ENCODE peak calls at places on chromosomes 2 and 18, in four cellular contexts. H is NCI-H226, L is right cardiac atrium, I is retinal pigment epithelial cell. B is an unnamed sample.

GRCh38 chr2:22406625-22407024 is 978.4 kb upstream of the KLHL29 start:
- DNase-seq in H (no peak), L (no peak), I (no peak), B (no peak)

GRCh38 chr2:40123746-40124145 is 328.1 kb downstream of the SLC8A1 start:
- DNase-seq in H (no peak), L (no peak), I (no peak), B (no peak)

GRCh38 chr2:25036221-25036559 is 5.7 kb upstream of the EFR3B start:
- DNase-seq in H (no peak), L (no peak), I (no peak), B (no peak)

GRCh38 chr2:44572196-44572900 is 210.6 kb downstream of the CAMKMT start:
- DNase-seq in H (peak; percentile 68), L (no peak), I (no peak), B (peak; percentile 88)

GRCh38 chr2:237020086-237020485 is 65.6 kb upstream of the COPS8 start:
- DNase-seq in H (no peak), L (no peak), I (no peak), B (no peak)

GRCh38 chr18:57755473-57756067 is 47.5 kb downstream of the ATP8B1 start:
- DNase-seq in H (no peak), L (no peak), I (no peak), B (no peak)

GRCh38 chr2:128304715-128305554 is 13.7 kb downstream of the HS6ST1 start:
- DNase-seq in H (peak; percentile 82), L (peak; percentile 86), I (peak; percentile 85), B (peak; percentile 99)

GRCh38 chr18:61957801-61958516 is 65.2 kb upstream of the RNF152 start:
- DNase-seq in H (no peak), L (no peak), I (no peak), B (no peak)

GRCh38 chr2:176507736-176508135 is 238.5 kb downstream of the MTX2 start:
- DNase-seq in H (no peak), L (no peak), I (no peak), B (no peak)

GRCh38 chr2:233470839-233471238 is 95.7 kb downstream of the USP40 start:
- DNase-seq in H (no peak), L (no peak), I (no peak), B (no peak)

GRCh38 chr2:71679481-71679880 is 226.1 kb downstream of the DYSF start:
- DNase-seq in H (no peak), L (no peak), I (no peak), B (no peak)

GRCh38 chr2:1491751-1492150 is 78.5 kb downstream of the TPO start:
- DNase-seq in H (no peak), L (no peak), I (no peak), B (no peak)

GRCh38 chr2:57842531-57842930 is 204.1 kb upstream of the VRK2 start:
- DNase-seq in H (no peak), L (no peak), I (no peak), B (peak; percentile 13)

GRCh38 chr2:45715601-45716379 is 64.3 kb downstream of the PRKCE start:
- DNase-seq in H (no peak), L (no peak), I (no peak), B (no peak)

GRCh38 chr2:144759746-144760145 is 239.8 kb upstream of the ZEB2 start:
- DNase-seq in H (no peak), L (no peak), I (no peak), B (no peak)

GRCh38 chr18:28063181-28063790 is 113.6 kb downstream of the CDH2 start:
- DNase-seq in H (peak; percentile 34), L (no peak), I (no peak), B (no peak)

GRCh38 chr2:212421571-212422334 is 116.8 kb downstream of the ERBB4 start:
- DNase-seq in H (peak; percentile 15), L (no peak), I (no peak), B (peak; percentile 25)

GRCh38 chr18:46325836-46326235 is 221.7 kb downstream of the HAUS1 start:
- DNase-seq in H (no peak), L (no peak), I (no peak), B (peak; percentile 48)

GRCh38 chr2:138777996-138778395 is 2.2 kb downstream of the NXPH2 start:
- DNase-seq in H (peak; percentile 96), L (no peak), I (peak; percentile 44), B (no peak)

GRCh38 chr18:78542204-78542603 is 437.4 kb upstream of the SALL3 start:
- DNase-seq in H (no peak), L (peak; percentile 71), I (no peak), B (peak; percentile 3)

GRCh38 chr2:10773841-10774341 is 38.7 kb downstream of the PDIA6 start:
- DNase-seq in H (no peak), L (no peak), I (no peak), B (peak; percentile 52)

GRCh38 chr2:227821043-227821942 is 7.7 kb downstream of the CCL20 start:
- DNase-seq in H (no peak), L (no peak), I (no peak), B (no peak)

GRCh38 chr2:200767111-200767885 is 44.4 kb upstream of the BZW1 start:
- DNase-seq in H (no peak), L (no peak), I (no peak), B (no peak)

GRCh38 chr2:238897911-238898311 is 50.0 kb downstream of the TWIST2 start:
- DNase-seq in H (no peak), L (no peak), I (no peak), B (no peak)

GRCh38 chr2:211033765-211034164 is 477.4 kb downstream of the CPS1 start:
- DNase-seq in H (no peak), L (no peak), I (no peak), B (peak; percentile 7)

GRCh38 chr2:127195140-127196074 is 24.7 kb downstream of the CYP27C1 start:
- DNase-seq in H (no peak), L (no peak), I (no peak), B (no peak)

GRCh38 chr2:138503087-138503442 is 1.5 kb downstream of the SPOPL start:
- DNase-seq in H (peak; percentile 28), L (no peak), I (no peak), B (no peak)

GRCh38 chr2:230778350-230779140 is 65.9 kb downstream of the CAB39 start:
- DNase-seq in H (no peak), L (no peak), I (peak; percentile 55), B (no peak)

B was measured in foreskin keratinocyte.